ENCODE peak calls at places on chromosomes 6 and 20, in ten cellular contexts. H, V, F, Q, G, J, D, K, Z and I are unnamed samples.
A peak's percentile ranks its signal among the peaks of the same experiment; 100 is the strongest.

GRCh38 chr6:20377623-20378265 is 23.9 kb upstream of the E2F3 start:
- DNase-seq in H (no peak), V (no peak), F (no peak), Q (no peak), G (no peak), J (no peak), D (no peak), K (no peak), Z (peak; percentile 80), I (no peak)

GRCh38 chr6:56375806-56376205 is 128.4 kb upstream of the COL21A1 start:
- DNase-seq in H (no peak), V (no peak), F (no peak), Q (no peak), G (no peak), J (no peak), D (no peak), K (no peak), Z (no peak), I (no peak)

GRCh38 chr6:87660226-87660886 is 41.7 kb downstream of the AKIRIN2 start:
- DNase-seq in H (no peak), V (no peak), F (no peak), Q (no peak), G (no peak), J (no peak), D (no peak), K (peak; percentile 13), Z (peak; percentile 81), I (peak; percentile 38)

GRCh38 chr20:34390769-34391447 is 27.8 kb downstream of the ITCH start:
- DNase-seq in H (peak; percentile 50), V (no peak), F (peak; percentile 37), Q (peak; percentile 97), G (no peak), J (no peak), D (no peak), K (no peak), Z (peak; percentile 83), I (peak; percentile 52)

GRCh38 chr6:104639671-104640070 is 220.0 kb downstream of the HACE1 start:
- DNase-seq in H (no peak), V (no peak), F (no peak), Q (no peak), G (no peak), J (no peak), D (peak; percentile 21), K (peak; percentile 95), Z (peak; percentile 15), I (peak; percentile 98)

GRCh38 chr6:157954150-157955117 is 27.2 kb upstream of the SYNJ2 start:
- DNase-seq in H (no peak), V (peak; percentile 63), F (no peak), Q (peak; percentile 64), G (no peak), J (peak; percentile 36), D (no peak), K (no peak), Z (no peak), I (peak; percentile 44)

GRCh38 chr20:35311409-35311808 is 19.2 kb upstream of the FAM83C start:
- DNase-seq in H (no peak), V (no peak), F (peak; percentile 40), Q (peak; percentile 81), G (no peak), J (no peak), D (no peak), K (no peak), Z (no peak), I (no peak)

GRCh38 chr6:42177514-42178364 is 4.6 kb downstream of the GUCA1A start:
- DNase-seq in H (no peak), V (no peak), F (no peak), Q (no peak), G (no peak), J (no peak), D (no peak), K (no peak), Z (no peak), I (no peak)

GRCh38 chr6:33450434-33450833 is 3.9 kb upstream of the ZBTB9 start:
- DNase-seq in H (no peak), V (no peak), F (no peak), Q (no peak), G (no peak), J (no peak), D (no peak), K (peak; percentile 34), Z (no peak), I (peak; percentile 16)

GRCh38 chr6:161319231-161319630 is 45.4 kb upstream of the AGPAT4 start:
- DNase-seq in H (no peak), V (no peak), F (no peak), Q (no peak), G (no peak), J (no peak), D (no peak), K (no peak), Z (no peak), I (no peak)

GRCh38 chr6:24332306-24332705 is 25.6 kb downstream of the DCDC2 start:
- DNase-seq in H (no peak), V (no peak), F (no peak), Q (peak; percentile 49), G (no peak), J (no peak), D (no peak), K (no peak), Z (peak; percentile 73), I (no peak)

GRCh38 chr6:168167431-168168315 is 88.7 kb upstream of the FRMD1 start:
- DNase-seq in H (no peak), V (no peak), F (no peak), Q (no peak), G (no peak), J (no peak), D (no peak), K (no peak), Z (no peak), I (no peak)

GRCh38 chr20:62523473-62524203 is 47.8 kb upstream of the GATA5 start:
- DNase-seq in H (no peak), V (no peak), F (peak; percentile 73), Q (peak; percentile 49), G (no peak), J (peak; percentile 49), D (no peak), K (no peak), Z (no peak), I (no peak)

GRCh38 chr6:11714116-11714797 is 64.3 kb downstream of the ADTRP start:
- DNase-seq in H (no peak), V (no peak), F (no peak), Q (no peak), G (no peak), J (no peak), D (peak; percentile 79), K (no peak), Z (no peak), I (no peak)

GRCh38 chr6:124040655-124041054 is 237.0 kb downstream of the NKAIN2 start:
- DNase-seq in H (no peak), V (peak; percentile 33), F (no peak), Q (no peak), G (no peak), J (no peak), D (no peak), K (no peak), Z (no peak), I (no peak)